ENCODE peak calls at places on chromosomes 7 and 10, in six cellular contexts. S is fibroblast of pulmonary artery, Q is GM23338, J is choroid plexus epithelial cell, Z is upper lobe of right lung, M is breast epithelium. P is an unnamed sample.

GRCh38 chr10:101467286-101467770 is 113.4 kb downstream of the BTRC start:
- DNase-seq in Z (no peak), J (peak), Q (peak), M (no peak), S (peak), P (peak)

GRCh38 chr10:97311106-97311615 is 7.9 kb upstream of the FRAT1 start:
- DNase-seq in Z (no peak), J (no peak), S (no peak), M (no peak), Q (no peak), P (no peak)

GRCh38 chr10:72009062-72009429 is 44.9 kb downstream of the CHST3 start:
- DNase-seq in Q (no peak), J (no peak), Z (no peak), S (no peak), M (no peak), P (no peak)

GRCh38 chr10:14474656-14475055 is 143.9 kb upstream of the FRMD4A start:
- DNase-seq in Z (no peak), M (no peak), S (no peak), J (no peak), Q (no peak), P (no peak)

GRCh38 chr10:20170661-20171060 is 354.4 kb downstream of the PLXDC2 start:
- DNase-seq in Z (no peak), S (no peak), Q (no peak), M (no peak), J (no peak), P (no peak)

GRCh38 chr7:43108255-43109011 is 4.0 kb upstream of the HECW1 start:
- DNase-seq in M (peak), Q (peak), Z (peak), J (peak), S (peak), P (peak)

GRCh38 chr10:30553018-30553624 is 76.4 kb downstream of the LYZL2 start:
- DNase-seq in Q (peak), J (peak), Z (no peak), M (no peak), S (peak), P (no peak)

GRCh38 chr7:33043875-33044718 is 18.5 kb downstream of the NT5C3A start:
- DNase-seq in Q (no peak), J (no peak), S (peak), M (no peak), Z (no peak), P (no peak)

GRCh38 chr10:35722636-35723420 is 80.7 kb upstream of the FZD8 start:
- DNase-seq in M (no peak), Z (no peak), Q (no peak), J (no peak), S (no peak), P (no peak)

GRCh38 chr7:50659329-50659965 is 94.2 kb upstream of the DDC start:
- DNase-seq in Z (no peak), Q (no peak), J (no peak), M (no peak), S (no peak), P (no peak)

GRCh38 chr7:46745700-46746090 is 824.6 kb upstream of the IGFBP3 start:
- DNase-seq in Q (no peak), Z (no peak), M (no peak), J (peak), S (no peak), P (no peak)

GRCh38 chr10:126571203-126571602 is 99.3 kb downstream of the C10orf90 start:
- DNase-seq in Q (peak), S (no peak), M (no peak), J (no peak), Z (no peak), P (no peak)

GRCh38 chr7:33039257-33039904 is 23.2 kb downstream of the NT5C3A start:
- DNase-seq in Q (no peak), J (peak), M (no peak), Z (no peak), S (peak), P (no peak)

GRCh38 chr10:89419548-89419947 is 5.2 kb downstream of the IFIT5 start:
- DNase-seq in Q (peak), S (peak), J (peak), Z (no peak), M (no peak), P (no peak)

GRCh38 chr7:46320956-46321355 is 399.9 kb upstream of the IGFBP3 start:
- DNase-seq in Q (no peak), Z (no peak), S (peak), M (no peak), J (peak), P (no peak)

GRCh38 chr7:4828720-4829383 is 33.0 kb downstream of the PAPOLB start:
- DNase-seq in M (no peak), Z (no peak), S (no peak), Q (no peak), J (no peak), P (no peak)

GRCh38 chr10:15200626-15201025 is 32.1 kb upstream of the NMT2 start:
- DNase-seq in Q (peak), J (peak), Z (no peak), S (peak), M (no peak), P (no peak)

GRCh38 chr7:12570529-12571461 is at the start of gene SCIN:
- DNase-seq in J (no peak), M (no peak), Z (peak), S (peak), Q (peak), P (peak)

GRCh38 chr7:100356416-100357068 is 1.4 kb upstream of the PILRB start:
- DNase-seq in J (no peak), Z (no peak), Q (no peak), S (no peak), M (no peak), P (no peak)

GRCh38 chr7:75866497-75867389 is 12.1 kb upstream of the RHBDD2 start:
- DNase-seq in Z (peak), M (no peak), S (peak), J (peak), Q (peak), P (peak)

GRCh38 chr7:70674268-70675025 is 457.5 kb upstream of the GALNT17 start:
- DNase-seq in M (no peak), S (no peak), Q (no peak), Z (no peak), J (no peak), P (no peak)

DNA sequence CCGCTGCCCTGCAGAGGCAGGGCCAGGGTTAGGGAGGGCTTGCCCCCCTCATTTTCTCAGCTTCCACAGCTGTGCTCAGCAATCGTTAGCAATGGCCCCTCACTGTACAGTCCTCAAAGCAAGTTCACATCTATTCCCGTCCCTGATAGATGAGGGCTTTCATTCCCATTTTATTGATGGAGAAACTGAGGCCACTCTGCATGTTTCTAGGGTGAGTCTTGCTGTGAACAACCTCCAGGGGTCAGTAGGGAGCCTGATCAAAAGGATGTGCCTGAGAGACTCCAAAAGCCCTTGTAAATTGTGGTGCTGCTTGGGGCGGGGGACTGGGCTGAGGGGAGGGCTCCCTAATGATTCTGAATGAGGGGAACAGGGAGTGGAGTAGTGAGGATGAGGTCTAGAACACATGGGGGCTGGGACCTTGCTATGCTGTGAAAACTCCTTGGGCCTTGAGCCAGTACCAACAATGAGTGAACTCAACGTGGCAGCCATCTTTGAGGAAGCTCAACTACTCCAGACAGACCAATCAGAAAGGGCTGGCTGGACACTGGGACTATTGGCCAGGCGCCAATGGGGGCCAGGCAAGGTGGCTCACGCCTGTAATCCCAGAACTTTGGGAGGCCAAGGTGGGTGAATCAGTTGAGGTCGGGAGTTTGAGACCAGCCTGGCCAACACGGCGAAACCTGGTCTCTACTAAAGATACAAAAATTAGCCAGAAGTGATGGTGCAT is 6.7 kb upstream of the GRIFIN start:
- DNase-seq in S (peak), J (peak), M (no peak), Q (no peak), Z (no peak), P (no peak)
- TF ChIP-seq CTCF in S (no peak), J (no peak), M (no peak), Q (peak), Z (no peak), P (peak)

GRCh38 chr7:192035-192649 is at the start of gene FAM20C:
- DNase-seq in J (peak), Z (peak), M (peak), S (peak), Q (peak), P (no peak)

GRCh38 chr7:190196-190595 is 2.2 kb upstream of the FAM20C start:
- DNase-seq in Q (no peak), Z (no peak), S (no peak), J (no peak), M (no peak), P (no peak)

GRCh38 chr7:192701-193536 is 548 bp downstream of the FAM20C start:
- DNase-seq in Z (no peak), M (no peak), J (peak), S (peak), Q (no peak), P (no peak)

GRCh38 chr7:189719-190118 is 2.7 kb upstream of the FAM20C start:
- DNase-seq in M (no peak), J (no peak), Q (no peak), Z (no peak), S (no peak), P (no peak)

DNA sequence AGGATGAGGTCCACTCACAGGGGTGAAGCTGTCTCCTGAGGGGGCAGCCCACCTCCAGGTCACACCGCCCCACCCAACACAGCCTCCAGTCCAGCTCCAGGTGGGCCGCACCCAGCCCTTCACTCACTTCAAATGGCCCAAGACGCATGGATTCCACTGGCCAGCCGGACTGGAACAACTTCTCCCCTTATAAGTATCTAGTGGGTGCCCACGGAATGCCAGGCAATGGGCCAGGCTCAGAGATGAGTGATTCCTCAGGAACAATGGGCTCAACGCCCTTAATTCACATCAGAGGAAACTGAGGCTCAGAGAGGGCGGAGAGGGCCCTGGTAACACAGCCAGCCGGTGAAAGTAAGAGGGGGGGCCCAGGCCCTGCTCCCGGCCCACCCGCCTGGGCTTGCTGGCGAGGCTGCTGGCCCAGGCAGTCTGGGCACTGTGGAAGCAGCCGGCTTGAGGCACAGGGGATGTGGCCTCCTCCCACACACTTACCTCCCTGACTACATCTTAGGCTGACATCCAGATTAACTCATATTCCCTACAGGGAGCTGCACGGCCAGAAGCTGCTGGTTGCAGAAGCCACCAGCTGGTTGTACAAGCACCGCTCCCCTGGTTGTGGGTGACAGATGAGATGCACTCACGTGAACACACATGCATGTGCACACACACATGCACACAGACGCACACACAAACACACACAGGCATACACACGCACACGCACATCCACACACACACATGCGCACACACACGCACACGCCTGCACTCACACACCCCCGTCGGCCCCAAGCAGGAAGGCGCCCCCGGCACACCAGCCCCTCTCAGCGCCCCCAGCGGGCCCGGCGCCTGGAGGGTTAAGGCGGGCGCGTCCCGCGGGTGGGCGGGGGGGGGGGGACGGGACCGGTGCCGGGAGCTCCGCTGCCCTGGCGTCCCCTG is 1.0 kb upstream of the FAM20C start:
- DNase-seq in Z (no peak), S (peak), Q (no peak), M (no peak), J (peak), P (no peak)
- H3K4me3 ChIP-seq in Z (peak), S (peak), Q (peak), M (peak), J (peak), P (no peak)

GRCh38 chr10:95069286-95069685 is at the start of gene CYP2C8:
- DNase-seq in J (no peak), M (no peak), Z (no peak), Q (no peak), S (no peak), P (no peak)
- TF ChIP-seq CTCF in J (no peak), M (no peak), Z (no peak), Q (no peak), S (no peak), P (no peak)

GRCh38 chr10:42476101-42476500 is 162.3 kb downstream of the ZNF33B start:
- DNase-seq in J (no peak), M (no peak), S (no peak), Q (no peak), Z (no peak), P (no peak)
- H3K4me3 ChIP-seq in J (peak), M (peak), S (peak), Q (peak), Z (peak), P (no peak)

GRCh38 chr10:17379151-17379690 is 75.2 kb downstream of the ST8SIA6 start:
- DNase-seq in S (no peak), Z (no peak), Q (no peak), M (no peak), J (no peak), P (no peak)

GRCh38 chr10:17381502-17382142 is 72.8 kb downstream of the ST8SIA6 start:
- DNase-seq in Q (no peak), Z (no peak), J (no peak), S (no peak), M (no peak), P (no peak)

GRCh38 chr10:17380888-17381287 is 73.5 kb downstream of the ST8SIA6 start:
- DNase-seq in Q (no peak), Z (no peak), J (no peak), M (no peak), S (no peak), P (no peak)

GRCh38 chr10:17380016-17380415 is 74.4 kb downstream of the ST8SIA6 start:
- DNase-seq in S (no peak), Q (no peak), Z (no peak), J (no peak), M (no peak), P (no peak)

GRCh38 chr10:17375936-17376584 is 78.3 kb downstream of the ST8SIA6 start:
- DNase-seq in M (no peak), S (peak), Z (no peak), Q (peak), J (peak), P (peak)
- TF ChIP-seq CTCF in M (no peak), S (peak), Z (peak), Q (peak), J (peak), P (peak)

GRCh38 chr10:43818687-43819086 is 170.0 kb upstream of the ZNF32 start:
- DNase-seq in M (no peak), S (no peak), Q (no peak), J (no peak), Z (no peak), P (no peak)

GRCh38 chr10:43814611-43815010 is 165.9 kb upstream of the ZNF32 start:
- DNase-seq in J (no peak), S (no peak), Q (no peak), Z (no peak), M (no peak), P (no peak)

GRCh38 chr10:43817368-43817767 is 168.7 kb upstream of the ZNF32 start:
- DNase-seq in Q (no peak), J (peak), Z (no peak), S (peak), M (no peak), P (no peak)

GRCh38 chr10:43815486-43815885 is 166.8 kb upstream of the ZNF32 start:
- DNase-seq in M (no peak), Z (no peak), J (no peak), S (no peak), Q (no peak), P (no peak)

DNA sequence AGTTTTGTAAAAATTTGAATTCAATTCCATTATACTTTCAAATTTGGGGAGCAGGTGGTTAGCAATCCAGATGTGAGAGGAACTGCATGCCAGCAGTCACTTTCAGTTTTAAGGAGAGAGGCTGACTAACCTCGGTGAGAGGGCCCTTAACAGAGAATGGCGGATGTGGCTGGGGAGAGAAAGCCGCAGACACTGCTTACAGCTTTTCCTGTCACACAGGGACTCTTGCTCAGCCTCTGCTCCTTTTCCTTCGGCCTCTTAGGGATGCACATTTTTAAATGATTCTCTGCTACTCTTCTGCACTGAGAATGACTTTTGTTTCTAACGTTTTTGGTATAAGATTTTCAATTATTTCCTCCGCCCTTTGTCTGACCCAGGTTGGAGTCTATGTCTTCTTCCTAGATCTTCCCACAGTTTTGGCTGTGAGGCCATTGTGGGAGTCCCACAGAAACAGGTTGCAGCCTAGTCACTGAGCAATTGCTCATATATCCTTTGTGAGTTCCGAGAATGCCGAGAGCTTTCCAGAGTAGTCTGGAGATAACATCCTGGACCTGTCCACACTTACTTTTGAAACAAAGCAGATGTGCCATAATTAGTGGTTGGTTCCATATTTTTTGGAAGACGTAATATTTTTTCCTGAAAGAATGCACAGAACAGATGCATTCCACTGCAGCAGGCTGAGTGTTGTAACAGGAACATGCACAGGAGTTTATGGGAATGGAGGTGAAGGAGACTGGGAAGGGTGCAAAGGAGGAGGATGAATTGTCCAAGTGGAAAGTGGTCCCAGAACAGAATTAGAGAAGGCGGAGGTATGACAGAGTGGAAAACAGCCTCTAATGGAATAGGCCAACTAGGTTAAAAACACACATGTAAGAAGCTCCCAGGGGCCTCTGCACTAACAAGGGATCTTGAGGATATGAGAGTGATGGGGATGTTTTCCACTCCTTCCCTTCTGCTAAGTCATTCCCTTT is 168.0 kb upstream of the ZNF32 start:
- DNase-seq in Z (no peak), S (peak), Q (no peak), M (no peak), J (peak), P (peak)
- H3K4me3 ChIP-seq in Z (no peak), S (peak), Q (no peak), M (no peak), J (no peak), P (no peak)

DNA sequence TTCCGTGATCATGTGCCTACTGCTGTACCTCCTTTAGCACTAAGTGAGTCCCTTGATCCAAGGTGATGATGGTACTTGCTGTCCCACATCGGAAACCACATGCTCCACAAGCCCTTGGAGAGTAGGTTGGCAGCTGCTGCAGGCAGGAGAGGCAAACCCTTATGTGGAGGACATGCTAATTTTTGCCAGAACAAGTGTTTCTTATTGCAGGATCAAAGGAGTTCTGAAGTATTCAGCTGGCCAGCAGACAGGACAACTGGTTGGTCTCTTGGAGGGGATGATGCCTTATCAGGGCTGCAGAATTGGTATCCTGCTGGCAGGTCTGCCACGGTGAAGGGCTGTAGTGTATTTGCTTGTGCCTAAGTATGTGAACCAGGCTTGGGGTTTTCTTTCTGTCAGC is 36.8 kb downstream of the NACAD start:
- DNase-seq in M (no peak), Z (no peak), S (no peak), J (no peak), Q (no peak), P (no peak)
- TF ChIP-seq CTCF in M (no peak), Z (no peak), S (no peak), J (no peak), Q (no peak), P (no peak)

DNA sequence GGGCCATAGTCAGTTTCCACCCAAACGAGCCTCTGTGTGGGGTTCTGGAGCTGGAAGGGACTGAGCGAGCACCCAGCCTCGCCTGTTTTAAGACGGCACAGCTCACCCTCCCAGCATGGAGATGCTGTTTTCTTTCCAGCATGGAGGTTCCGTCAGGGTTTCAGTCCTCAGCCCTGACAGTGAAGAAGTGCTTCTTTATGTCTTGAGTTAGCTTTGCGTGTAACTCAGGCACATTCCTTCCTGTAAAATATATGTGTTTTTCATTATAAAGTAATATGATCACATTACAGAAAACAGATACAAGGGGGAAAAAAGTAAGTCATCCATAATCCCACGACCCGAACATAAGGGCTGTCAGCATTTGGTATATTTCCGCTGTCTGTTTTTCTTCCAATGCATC is 5.1 kb downstream of the CPA4 start:
- DNase-seq in J (no peak), S (no peak), M (no peak), Q (no peak), Z (no peak), P (no peak)
- H3K4me3 ChIP-seq in J (no peak), S (no peak), M (no peak), Q (no peak), Z (no peak), P (no peak)